ENCODE peak calls at places on chromosomes 7 and 10, in eight cellular contexts. One of them, this sample, is unnamed.

GRCh38 chr7:39353615-39354376 is 212.4 kb upstream of the YAE1 start:
- DNase-seq in H9: peak; percentile 65
- DNase-seq in body of pancreas: peak; percentile 60
- DNase-seq in K562: no peak
- DNase-seq in ovary: peak; percentile 48
- DNase-seq in gastrocnemius medialis: no peak
- DNase-seq in kidney: peak; percentile 82
- DNase-seq in cardiac muscle cell: peak; percentile 67
- DNase-seq in this sample: peak; percentile 12

GRCh38 chr10:29237786-29238185 is 51.1 kb upstream of the LYZL1 start:
- DNase-seq in gastrocnemius medialis: no peak
- DNase-seq in cardiac muscle cell: peak; percentile 67
- DNase-seq in body of pancreas: no peak
- DNase-seq in kidney: no peak
- DNase-seq in K562: no peak
- DNase-seq in H9: no peak
- DNase-seq in ovary: no peak
- DNase-seq in this sample: no peak

GRCh38 chr7:132347129-132347528 is 229.1 kb downstream of the PLXNA4 start:
- DNase-seq in ovary: no peak
- DNase-seq in cardiac muscle cell: no peak
- DNase-seq in H9: peak; percentile 45
- DNase-seq in body of pancreas: no peak
- DNase-seq in gastrocnemius medialis: no peak
- DNase-seq in K562: no peak
- DNase-seq in kidney: no peak
- DNase-seq in this sample: no peak

GRCh38 chr10:4914213-4914850 is 48.9 kb upstream of the AKR1C1 start:
- DNase-seq in cardiac muscle cell: no peak
- DNase-seq in H9: no peak
- DNase-seq in gastrocnemius medialis: no peak
- DNase-seq in kidney: no peak
- DNase-seq in body of pancreas: no peak
- DNase-seq in ovary: no peak
- DNase-seq in K562: no peak
- DNase-seq in this sample: no peak

GRCh38 chr7:17212188-17212587 is 86.3 kb upstream of the AHR start:
- DNase-seq in gastrocnemius medialis: no peak
- DNase-seq in K562: no peak
- DNase-seq in H9: no peak
- DNase-seq in cardiac muscle cell: no peak
- DNase-seq in ovary: no peak
- DNase-seq in body of pancreas: no peak
- DNase-seq in kidney: no peak
- DNase-seq in this sample: peak; percentile 20

GRCh38 chr10:80579849-80580645 is 42.3 kb downstream of the SH2D4B start:
- DNase-seq in gastrocnemius medialis: no peak
- DNase-seq in ovary: no peak
- DNase-seq in cardiac muscle cell: no peak
- DNase-seq in K562: no peak
- DNase-seq in H9: no peak
- DNase-seq in body of pancreas: no peak
- DNase-seq in kidney: no peak
- DNase-seq in this sample: no peak

GRCh38 chr10:30365278-30365677 is 16.2 kb upstream of the MTPAP start:
- DNase-seq in cardiac muscle cell: no peak
- DNase-seq in kidney: no peak
- DNase-seq in ovary: no peak
- DNase-seq in K562: no peak
- DNase-seq in H9: no peak
- DNase-seq in gastrocnemius medialis: no peak
- DNase-seq in body of pancreas: no peak
- DNase-seq in this sample: no peak

GRCh38 chr7:1762238-1762945 is 92.3 kb downstream of the ELFN1 start:
- DNase-seq in ovary: no peak
- DNase-seq in body of pancreas: no peak
- DNase-seq in K562: no peak
- DNase-seq in H9: no peak
- DNase-seq in cardiac muscle cell: no peak
- DNase-seq in kidney: peak; percentile 43
- DNase-seq in gastrocnemius medialis: no peak
- DNase-seq in this sample: no peak

GRCh38 chr7:155531686-155532085 is 14.7 kb downstream of the CNPY1 start:
- DNase-seq in H9: no peak
- DNase-seq in K562: no peak
- DNase-seq in gastrocnemius medialis: no peak
- DNase-seq in body of pancreas: no peak
- DNase-seq in kidney: peak; percentile 71
- DNase-seq in cardiac muscle cell: no peak
- DNase-seq in ovary: no peak
- DNase-seq in this sample: no peak

GRCh38 chr10:132762267-132762666 is 23.7 kb downstream of the NKX6-2 start:
- DNase-seq in kidney: no peak
- DNase-seq in H9: no peak
- DNase-seq in body of pancreas: no peak
- DNase-seq in K562: no peak
- DNase-seq in cardiac muscle cell: no peak
- DNase-seq in gastrocnemius medialis: no peak
- DNase-seq in ovary: no peak
- DNase-seq in this sample: no peak

DNA sequence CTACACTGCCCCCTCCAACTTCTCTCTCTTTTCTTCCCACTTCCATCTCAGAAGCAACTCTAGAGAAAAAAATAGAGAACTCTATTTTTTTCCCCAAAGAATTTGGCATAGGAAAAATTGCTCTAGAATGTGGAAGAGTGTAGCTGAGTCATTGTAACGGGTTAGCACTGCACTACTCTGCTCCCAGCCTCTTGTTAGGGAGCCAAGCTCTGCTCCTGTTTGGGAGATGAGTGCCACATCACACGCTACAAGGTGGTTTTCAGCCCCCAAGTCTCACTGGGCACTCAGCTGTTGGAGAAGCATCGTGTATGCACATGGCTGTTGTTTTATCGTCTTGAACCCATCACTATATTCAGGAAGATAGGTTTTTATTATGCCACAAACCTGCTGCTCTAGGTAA is 136.4 kb downstream of the BMPER start:
- DNase-seq in H9: no peak
- DNase-seq in gastrocnemius medialis: no peak
- DNase-seq in K562: no peak
- DNase-seq in ovary: no peak
- DNase-seq in kidney: no peak
- DNase-seq in body of pancreas: no peak
- DNase-seq in cardiac muscle cell: no peak
- DNase-seq in this sample: no peak
- H3K4me1 ChIP-seq in H9: no peaks in the 10 kb centered on the region
- H3K4me1 ChIP-seq in gastrocnemius medialis: no peaks in the 10 kb centered on the region
- H3K4me1 ChIP-seq in K562: no peaks in the 10 kb centered on the region
- H3K4me1 ChIP-seq in ovary: peaks cover 2% of the 10 kb centered on the region
- H3K4me1 ChIP-seq in kidney: no peaks in the 10 kb centered on the region
- H3K4me1 ChIP-seq in body of pancreas: peaks cover 8% of the 10 kb centered on the region
- H3K4me1 ChIP-seq in cardiac muscle cell: peaks cover 25% of the 10 kb centered on the region
- H3K4me1 ChIP-seq in this sample: no peaks in the 10 kb centered on the region

GRCh38 chr10:87092356-87092860 is 2.2 kb downstream of the GLUD1 start:
- DNase-seq in cardiac muscle cell: no peak
- DNase-seq in body of pancreas: peak; percentile 14
- DNase-seq in gastrocnemius medialis: no peak
- DNase-seq in H9: no peak
- DNase-seq in kidney: no peak
- DNase-seq in K562: no peak
- DNase-seq in ovary: no peak
- DNase-seq in this sample: no peak

GRCh38 chr10:87092861-87093460 is 1.7 kb downstream of the GLUD1 start:
- DNase-seq in kidney: no peak
- DNase-seq in H9: peak; percentile 40
- DNase-seq in gastrocnemius medialis: no peak
- DNase-seq in cardiac muscle cell: peak; percentile 20
- DNase-seq in body of pancreas: peak; percentile 48
- DNase-seq in ovary: no peak
- DNase-seq in K562: peak; percentile 10
- DNase-seq in this sample: peak; percentile 11

GRCh38 chr10:87094373-87095240 is at the start of the genes GLUD1 and SHLD2:
- DNase-seq in K562: peak; percentile 82
- DNase-seq in H9: peak; percentile 94
- DNase-seq in gastrocnemius medialis: peak; percentile 88
- DNase-seq in body of pancreas: peak; percentile 95
- DNase-seq in kidney: peak; percentile 98
- DNase-seq in ovary: peak; percentile 79
- DNase-seq in cardiac muscle cell: peak; percentile 92
- DNase-seq in this sample: peak; percentile 89

GRCh38 chr10:87095241-87095945 is 387 bp downstream of the SHLD2 start:
- DNase-seq in H9: peak; percentile 70
- DNase-seq in ovary: peak; percentile 72
- DNase-seq in cardiac muscle cell: peak; percentile 84
- DNase-seq in kidney: peak; percentile 96
- DNase-seq in gastrocnemius medialis: peak; percentile 75
- DNase-seq in body of pancreas: peak; percentile 84
- DNase-seq in K562: no peak
- DNase-seq in this sample: peak; percentile 82

DNA sequence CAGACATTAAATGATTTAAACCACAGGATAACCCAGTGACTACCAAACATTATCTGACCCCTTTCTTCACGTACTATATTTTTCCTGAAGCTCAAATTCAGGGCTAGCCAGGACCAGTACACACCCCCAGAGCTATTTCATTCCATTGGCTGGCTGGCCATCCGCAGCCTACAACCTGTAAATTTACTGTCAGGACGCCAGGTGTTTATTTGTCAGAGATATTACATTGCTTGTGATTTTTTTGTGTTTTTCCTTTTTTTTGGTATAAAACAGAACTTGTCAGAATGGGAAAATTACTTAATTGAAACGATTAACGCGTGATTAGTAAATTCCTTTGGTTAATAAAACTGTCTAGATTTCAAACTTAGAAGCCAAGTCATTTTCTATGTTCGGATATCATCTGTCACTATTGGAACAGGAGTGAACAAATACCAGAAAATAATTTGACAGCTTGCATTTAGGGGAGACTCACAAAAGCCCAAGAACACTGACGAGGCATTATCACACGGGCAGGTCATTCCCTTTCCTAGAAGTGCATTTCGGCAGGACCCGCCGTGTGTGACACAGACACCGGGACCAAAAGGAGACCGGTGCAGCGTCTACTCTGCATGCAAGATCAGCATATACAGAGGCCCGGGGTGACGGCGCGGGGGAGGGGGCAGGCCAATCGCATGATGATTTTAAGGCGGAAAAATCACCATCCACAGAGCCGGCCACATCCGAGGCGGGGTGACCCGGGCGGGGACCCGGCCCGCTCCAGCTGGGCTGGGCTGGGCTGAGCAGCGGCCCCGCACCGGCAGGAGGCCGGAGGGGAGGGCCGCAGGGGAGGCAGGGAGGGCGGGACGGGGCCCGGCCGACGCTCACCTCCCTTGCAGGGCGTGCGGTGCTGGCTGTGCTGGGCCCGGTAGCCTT is 926 bp downstream of the GLUD1 start:
- DNase-seq in H9: peak; percentile 52
- DNase-seq in kidney: peak; percentile 89
- DNase-seq in ovary: peak; percentile 53
- DNase-seq in K562: peak; percentile 47
- DNase-seq in cardiac muscle cell: peak; percentile 68
- DNase-seq in body of pancreas: peak; percentile 82
- DNase-seq in gastrocnemius medialis: peak; percentile 60
- DNase-seq in this sample: peak; percentile 48
- H3K4me1 ChIP-seq in H9: no peaks in the 10 kb centered on the region
- H3K4me1 ChIP-seq in kidney: peaks cover 23% of the 10 kb centered on the region
- H3K4me1 ChIP-seq in ovary: peaks cover 6% of the 10 kb centered on the region
- H3K4me1 ChIP-seq in K562: peaks cover 14% of the 10 kb centered on the region
- H3K4me1 ChIP-seq in cardiac muscle cell: peaks cover 14% of the 10 kb centered on the region
- H3K4me1 ChIP-seq in body of pancreas: peaks cover 43% of the 10 kb centered on the region
- H3K4me1 ChIP-seq in gastrocnemius medialis: peaks cover 34% of the 10 kb centered on the region
- H3K4me1 ChIP-seq in this sample: peaks cover 4% of the 10 kb centered on the region

GRCh38 chr10:11162828-11163599 is 145.3 kb downstream of the CELF2 start:
- DNase-seq in cardiac muscle cell: peak; percentile 69
- DNase-seq in K562: no peak
- DNase-seq in body of pancreas: peak; percentile 78
- DNase-seq in gastrocnemius medialis: peak; percentile 65
- DNase-seq in ovary: no peak
- DNase-seq in H9: no peak
- DNase-seq in kidney: no peak
- DNase-seq in this sample: no peak

GRCh38 chr10:11163990-11164805 is 146.5 kb downstream of the CELF2 start:
- DNase-seq in kidney: no peak
- DNase-seq in K562: no peak
- DNase-seq in ovary: no peak
- DNase-seq in H9: no peak
- DNase-seq in gastrocnemius medialis: no peak
- DNase-seq in body of pancreas: no peak
- DNase-seq in cardiac muscle cell: no peak
- DNase-seq in this sample: no peak

GRCh38 chr10:11159543-11160215 is 142.0 kb downstream of the CELF2 start:
- DNase-seq in K562: no peak
- DNase-seq in gastrocnemius medialis: no peak
- DNase-seq in H9: no peak
- DNase-seq in kidney: no peak
- DNase-seq in cardiac muscle cell: peak; percentile 25
- DNase-seq in ovary: no peak
- DNase-seq in body of pancreas: no peak
- DNase-seq in this sample: no peak

GRCh38 chr10:11160982-11161554 is 143.4 kb downstream of the CELF2 start:
- DNase-seq in ovary: no peak
- DNase-seq in cardiac muscle cell: no peak
- DNase-seq in body of pancreas: peak; percentile 67
- DNase-seq in H9: no peak
- DNase-seq in K562: no peak
- DNase-seq in gastrocnemius medialis: no peak
- DNase-seq in kidney: no peak
- DNase-seq in this sample: no peak

GRCh38 chr10:11161910-11162309 is 144.2 kb downstream of the CELF2 start:
- DNase-seq in ovary: no peak
- DNase-seq in cardiac muscle cell: no peak
- DNase-seq in gastrocnemius medialis: no peak
- DNase-seq in kidney: no peak
- DNase-seq in body of pancreas: no peak
- DNase-seq in K562: no peak
- DNase-seq in H9: no peak
- DNase-seq in this sample: no peak
- H3K4me1 ChIP-seq in ovary: peaks cover 3% of the 10 kb centered on the region
- H3K4me1 ChIP-seq in cardiac muscle cell: peaks cover 66% of the 10 kb centered on the region
- H3K4me1 ChIP-seq in gastrocnemius medialis: peaks cover 30% of the 10 kb centered on the region
- H3K4me1 ChIP-seq in kidney: peaks cover 4% of the 10 kb centered on the region
- H3K4me1 ChIP-seq in body of pancreas: peaks cover 12% of the 10 kb centered on the region
- H3K4me1 ChIP-seq in K562: peaks cover 12% of the 10 kb centered on the region
- H3K4me1 ChIP-seq in H9: peaks cover under 1% of the 10 kb centered on the region
- H3K4me1 ChIP-seq in this sample: no peaks in the 10 kb centered on the region

GRCh38 chr10:126867567-126868365 is 37.5 kb upstream of the DOCK1 start:
- DNase-seq in gastrocnemius medialis: no peak
- DNase-seq in cardiac muscle cell: no peak
- DNase-seq in kidney: no peak
- DNase-seq in K562: no peak
- DNase-seq in body of pancreas: no peak
- DNase-seq in H9: no peak
- DNase-seq in ovary: no peak
- DNase-seq in this sample: no peak
- H3K4me1 ChIP-seq in gastrocnemius medialis: no peaks in the 10 kb centered on the region
- H3K4me1 ChIP-seq in cardiac muscle cell: no peaks in the 10 kb centered on the region
- H3K4me1 ChIP-seq in kidney: no peaks in the 10 kb centered on the region
- H3K4me1 ChIP-seq in K562: no peaks in the 10 kb centered on the region
- H3K4me1 ChIP-seq in body of pancreas: no peaks in the 10 kb centered on the region
- H3K4me1 ChIP-seq in H9: no peaks in the 10 kb centered on the region
- H3K4me1 ChIP-seq in ovary: no peaks in the 10 kb centered on the region
- H3K4me1 ChIP-seq in this sample: no peaks in the 10 kb centered on the region